ENCODE peak calls at places on chromosomes 11 and 22, in five cellular contexts. One of them, this sample, is unnamed.

GRCh38 chr11:34936945-34937344 is 20.5 kb downstream of the PDHX start:
- DNase-seq in nephron progenitor cell: no peak
- DNase-seq in NCI-H2171 treated with DMSO at 0.1 percent for 48 hours: no peak
- DNase-seq in H9: no peak
- DNase-seq in non-pigmented ciliary epithelial cell: no peak
- DNase-seq in this sample: no peak

GRCh38 chr22:44392446-44392921 is 79.7 kb upstream of the SHISAL1 start:
- DNase-seq in nephron progenitor cell: no peak
- DNase-seq in NCI-H2171 treated with DMSO at 0.1 percent for 48 hours: no peak
- DNase-seq in H9: peak; percentile 21
- DNase-seq in non-pigmented ciliary epithelial cell: no peak
- DNase-seq in this sample: peak; percentile 12

GRCh38 chr11:70841264-70841663 is 411.1 kb downstream of the SHANK2 start:
- DNase-seq in nephron progenitor cell: no peak
- DNase-seq in NCI-H2171 treated with DMSO at 0.1 percent for 48 hours: no peak
- DNase-seq in H9: no peak
- DNase-seq in non-pigmented ciliary epithelial cell: no peak
- DNase-seq in this sample: no peak

GRCh38 chr11:16981651-16982194 is 32.5 kb downstream of the PLEKHA7 start:
- DNase-seq in nephron progenitor cell: peak; percentile 29
- DNase-seq in NCI-H2171 treated with DMSO at 0.1 percent for 48 hours: no peak
- DNase-seq in H9: peak; percentile 49
- DNase-seq in non-pigmented ciliary epithelial cell: peak; percentile 23
- DNase-seq in this sample: no peak

GRCh38 chr11:79047980-79048379 is 392.9 kb downstream of the TENM4 start:
- DNase-seq in nephron progenitor cell: no peak
- DNase-seq in NCI-H2171 treated with DMSO at 0.1 percent for 48 hours: no peak
- DNase-seq in H9: no peak
- DNase-seq in non-pigmented ciliary epithelial cell: no peak
- DNase-seq in this sample: no peak

GRCh38 chr11:77884829-77885190 is 63.9 kb downstream of the AAMDC start:
- DNase-seq in nephron progenitor cell: no peak
- DNase-seq in NCI-H2171 treated with DMSO at 0.1 percent for 48 hours: no peak
- DNase-seq in H9: no peak
- DNase-seq in non-pigmented ciliary epithelial cell: no peak
- DNase-seq in this sample: no peak

GRCh38 chr11:56885182-56885581 is 103.5 kb upstream of the OR5AK2 start:
- DNase-seq in nephron progenitor cell: no peak
- DNase-seq in NCI-H2171 treated with DMSO at 0.1 percent for 48 hours: no peak
- DNase-seq in H9: no peak
- DNase-seq in non-pigmented ciliary epithelial cell: no peak
- DNase-seq in this sample: peak; percentile 76

GRCh38 chr11:60767388-60767811 is 10.7 kb downstream of the MS4A15 start:
- DNase-seq in nephron progenitor cell: peak; percentile 55
- DNase-seq in NCI-H2171 treated with DMSO at 0.1 percent for 48 hours: no peak
- DNase-seq in H9: peak; percentile 80
- DNase-seq in non-pigmented ciliary epithelial cell: no peak
- DNase-seq in this sample: no peak

GRCh38 chr22:22067192-22067591 is 84.6 kb upstream of the TOP3B start:
- DNase-seq in nephron progenitor cell: no peak
- DNase-seq in NCI-H2171 treated with DMSO at 0.1 percent for 48 hours: no peak
- DNase-seq in H9: no peak
- DNase-seq in non-pigmented ciliary epithelial cell: no peak
- DNase-seq in this sample: no peak

GRCh38 chr11:47946682-47947575 is 33.4 kb upstream of the PTPRJ start:
- DNase-seq in nephron progenitor cell: no peak
- DNase-seq in NCI-H2171 treated with DMSO at 0.1 percent for 48 hours: no peak
- DNase-seq in H9: peak; percentile 48
- DNase-seq in non-pigmented ciliary epithelial cell: peak; percentile 76
- DNase-seq in this sample: no peak

GRCh38 chr11:45089845-45090499 is 56.5 kb upstream of the PRDM11 start:
- DNase-seq in nephron progenitor cell: no peak
- DNase-seq in NCI-H2171 treated with DMSO at 0.1 percent for 48 hours: peak; percentile 39
- DNase-seq in H9: peak; percentile 68
- DNase-seq in non-pigmented ciliary epithelial cell: no peak
- DNase-seq in this sample: no peak

GRCh38 chr11:76436020-76436419 is 8.8 kb upstream of the EMSY start:
- DNase-seq in nephron progenitor cell: no peak
- DNase-seq in NCI-H2171 treated with DMSO at 0.1 percent for 48 hours: no peak
- DNase-seq in H9: no peak
- DNase-seq in non-pigmented ciliary epithelial cell: no peak
- DNase-seq in this sample: no peak

GRCh38 chr11:33701831-33702230 is 1.2 kb upstream of the C11orf91 start:
- DNase-seq in nephron progenitor cell: no peak
- DNase-seq in NCI-H2171 treated with DMSO at 0.1 percent for 48 hours: no peak
- DNase-seq in H9: no peak
- DNase-seq in non-pigmented ciliary epithelial cell: peak; percentile 54
- DNase-seq in this sample: no peak

GRCh38 chr11:13068211-13068610 is 59.1 kb downstream of the RASSF10 start:
- DNase-seq in nephron progenitor cell: no peak
- DNase-seq in NCI-H2171 treated with DMSO at 0.1 percent for 48 hours: no peak
- DNase-seq in H9: no peak
- DNase-seq in non-pigmented ciliary epithelial cell: no peak
- DNase-seq in this sample: no peak

GRCh38 chr22:47204002-47204979 is 441.8 kb downstream of the TBC1D22A start:
- DNase-seq in nephron progenitor cell: no peak
- DNase-seq in NCI-H2171 treated with DMSO at 0.1 percent for 48 hours: no peak
- DNase-seq in H9: no peak
- DNase-seq in non-pigmented ciliary epithelial cell: no peak
- DNase-seq in this sample: no peak

GRCh38 chr11:116648229-116649174 is 124.3 kb downstream of the BUD13 start:
- DNase-seq in nephron progenitor cell: no peak
- DNase-seq in NCI-H2171 treated with DMSO at 0.1 percent for 48 hours: no peak
- DNase-seq in H9: peak; percentile 20
- DNase-seq in non-pigmented ciliary epithelial cell: no peak
- DNase-seq in this sample: no peak

GRCh38 chr11:77233011-77233410 is 68.5 kb downstream of the GDPD4 start:
- DNase-seq in nephron progenitor cell: no peak
- DNase-seq in NCI-H2171 treated with DMSO at 0.1 percent for 48 hours: no peak
- DNase-seq in H9: no peak
- DNase-seq in non-pigmented ciliary epithelial cell: no peak
- DNase-seq in this sample: no peak

GRCh38 chr11:3623126-3623525 is 18.7 kb downstream of the ART5 start:
- DNase-seq in nephron progenitor cell: no peak
- DNase-seq in NCI-H2171 treated with DMSO at 0.1 percent for 48 hours: no peak
- DNase-seq in H9: no peak
- DNase-seq in non-pigmented ciliary epithelial cell: no peak
- DNase-seq in this sample: no peak

GRCh38 chr22:38218661-38219331 is 17.0 kb downstream of the MAFF start:
- DNase-seq in nephron progenitor cell: peak; percentile 59
- DNase-seq in NCI-H2171 treated with DMSO at 0.1 percent for 48 hours: no peak
- DNase-seq in H9: peak; percentile 89
- DNase-seq in non-pigmented ciliary epithelial cell: peak; percentile 77
- DNase-seq in this sample: peak; percentile 88

GRCh38 chr22:19430890-19431541 is 517 bp downstream of the HIRA start:
- DNase-seq in nephron progenitor cell: no peak
- DNase-seq in NCI-H2171 treated with DMSO at 0.1 percent for 48 hours: peak; percentile 33
- DNase-seq in H9: peak; percentile 51
- DNase-seq in non-pigmented ciliary epithelial cell: no peak
- DNase-seq in this sample: peak; percentile 32

GRCh38 chr11:113113801-113114451 is 152.7 kb downstream of the NCAM1 start:
- DNase-seq in nephron progenitor cell: no peak
- DNase-seq in NCI-H2171 treated with DMSO at 0.1 percent for 48 hours: no peak
- DNase-seq in H9: no peak
- DNase-seq in non-pigmented ciliary epithelial cell: no peak
- DNase-seq in this sample: no peak

GRCh38 chr11:131584694-131585592 is 214.5 kb downstream of the NTM start:
- DNase-seq in nephron progenitor cell: peak; percentile 53
- DNase-seq in NCI-H2171 treated with DMSO at 0.1 percent for 48 hours: no peak
- DNase-seq in H9: peak; percentile 87
- DNase-seq in non-pigmented ciliary epithelial cell: no peak
- DNase-seq in this sample: peak; percentile 45

This sample was measured in upper lobe of left lung.